ENCODE peak calls at places on chromosome 14, in five cellular contexts. L is astrocyte of the cerebellum, J is cardiac fibroblast, A is GM12864, W is foreskin fibroblast. X is an unnamed sample.

GRCh38 chr14:23612802-23613201 is 23.4 kb upstream of the DHRS2 start:
- DNase-seq in L (no peak), J (no peak), A (no peak), W (no peak), X (no peak)

GRCh38 chr14:86035882-86036281 is 505.9 kb downstream of the FLRT2 start:
- DNase-seq in L (no peak), J (peak), A (no peak), W (peak), X (peak)

GRCh38 chr14:98146416-98146815 is 1125.6 kb downstream of the BCL11B start:
- DNase-seq in L (no peak), J (no peak), A (no peak), W (no peak), X (no peak)

GRCh38 chr14:26820578-26820977 is 222.7 kb upstream of the NOVA1 start:
- DNase-seq in L (no peak), J (no peak), A (no peak), W (no peak), X (no peak)

GRCh38 chr14:60509438-60510253 is 700 bp downstream of the SIX6 start:
- DNase-seq in L (no peak), J (no peak), A (no peak), W (no peak), X (no peak)

GRCh38 chr14:67440513-67440912 is 28.5 kb upstream of the PLEK2 start:
- DNase-seq in L (no peak), J (no peak), A (no peak), W (no peak), X (no peak)

GRCh38 chr14:79571361-79571760 is 639.9 kb downstream of the DIO2 start:
- DNase-seq in L (no peak), J (no peak), A (no peak), W (no peak), X (no peak)

GRCh38 chr14:93135399-93135798 is 19.7 kb upstream of the ITPK1 start:
- DNase-seq in L (no peak), J (no peak), A (no peak), W (no peak), X (no peak)

GRCh38 chr14:39230416-39230815 is 3.3 kb upstream of the MIA2 start:
- DNase-seq in L (no peak), J (peak), A (no peak), W (peak), X (no peak)

GRCh38 chr14:74792249-74793039 is 29.3 kb downstream of the YLPM1 start:
- DNase-seq in L (no peak), J (peak), A (no peak), W (no peak), X (no peak)

GRCh38 chr14:63178912-63179311 is 25.3 kb upstream of the RHOJ start:
- DNase-seq in L (peak), J (peak), A (no peak), W (peak), X (no peak)

GRCh38 chr14:100994757-100995156 is 91.2 kb upstream of the RTL1 start:
- DNase-seq in L (no peak), J (no peak), A (no peak), W (no peak), X (no peak)

GRCh38 chr14:101134851-101135486 is 231.4 kb upstream of the RTL1 start:
- DNase-seq in L (no peak), J (no peak), A (no peak), W (no peak), X (no peak)

GRCh38 chr14:105860615-105861580 is 334.5 kb downstream of the TMEM121 start:
- DNase-seq in L (no peak), J (no peak), A (peak), W (no peak), X (peak)

GRCh38 chr14:50577983-50578382 is 18.0 kb downstream of the ATL1 start:
- DNase-seq in L (no peak), J (no peak), A (no peak), W (no peak), X (no peak)

GRCh38 chr14:83300454-83301064 is 1766.9 kb upstream of the SEL1L start:
- DNase-seq in L (peak), J (peak), A (no peak), W (peak), X (peak)

GRCh38 chr14:93742761-93743160 is 45.5 kb downstream of the PRIMA1 start:
- DNase-seq in L (no peak), J (no peak), A (no peak), W (no peak), X (no peak)

GRCh38 chr14:64726585-64726890 is 22.3 kb downstream of the PLEKHG3 start:
- DNase-seq in L (no peak), J (no peak), A (no peak), W (no peak), X (no peak)

GRCh38 chr14:103103461-103104388 is 9.2 kb downstream of the EXOC3L4 start:
- DNase-seq in L (no peak), J (peak), A (no peak), W (peak), X (no peak)

GRCh38 chr14:52430474-52430873 is 116.4 kb downstream of the PTGER2 start:
- DNase-seq in L (no peak), J (no peak), A (no peak), W (no peak), X (no peak)

GRCh38 chr14:38646391-38646790 is 390.5 kb upstream of the CLEC14A start:
- DNase-seq in L (no peak), J (no peak), A (no peak), W (no peak), X (no peak)

GRCh38 chr14:68593806-68594536 is 198.9 kb downstream of the ZFP36L1 start:
- DNase-seq in L (no peak), J (peak), A (no peak), W (no peak), X (no peak)

GRCh38 chr14:51498411-51499227 is 153.1 kb upstream of the FRMD6 start:
- DNase-seq in L (no peak), J (no peak), A (no peak), W (peak), X (no peak)

GRCh38 chr14:52906141-52906601 is 44.7 kb downstream of the FERMT2 start:
- DNase-seq in L (peak), J (peak), A (no peak), W (peak), X (no peak)

GRCh38 chr14:35046751-35047536 is 872 bp downstream of the FAM177A1 start:
- DNase-seq in L (no peak), J (no peak), A (peak), W (no peak), X (no peak)

GRCh38 chr14:26008290-26008689 is 589.5 kb downstream of the NOVA1 start:
- DNase-seq in L (no peak), J (no peak), A (no peak), W (peak), X (no peak)

GRCh38 chr14:105050551-105050897 is 14.7 kb downstream of the GPR132 start:
- DNase-seq in L (no peak), J (peak), A (no peak), W (peak), X (no peak)

GRCh38 chr14:69712637-69713088 is 54.3 kb upstream of the SRSF5 start:
- DNase-seq in L (no peak), J (no peak), A (no peak), W (no peak), X (no peak)

GRCh38 chr14:102539544-102540309 is 30.2 kb upstream of the ANKRD9 start:
- DNase-seq in L (no peak), J (peak), A (no peak), W (peak), X (no peak)

GRCh38 chr14:106665814-106666213 is 1139.4 kb downstream of the TMEM121 start:
- DNase-seq in L (no peak), J (no peak), A (no peak), W (no peak), X (no peak)

GRCh38 chr14:86420131-86420530 is 890.2 kb downstream of the FLRT2 start:
- DNase-seq in L (no peak), J (peak), A (no peak), W (no peak), X (no peak)

GRCh38 chr14:99951085-99951484 is 114.1 kb upstream of the EVL start:
- DNase-seq in L (no peak), J (no peak), A (no peak), W (no peak), X (no peak)

GRCh38 chr14:78758333-78758732 is 588.2 kb downstream of the NRXN3 start:
- DNase-seq in L (peak), J (peak), A (peak), W (peak), X (peak)

GRCh38 chr14:41749425-41749824 is 142.7 kb downstream of the LRFN5 start:
- DNase-seq in L (no peak), J (peak), A (no peak), W (peak), X (peak)

GRCh38 chr14:97788364-97788763 is 991.2 kb downstream of the VRK1 start:
- DNase-seq in L (no peak), J (no peak), A (no peak), W (no peak), X (no peak)

DNA sequence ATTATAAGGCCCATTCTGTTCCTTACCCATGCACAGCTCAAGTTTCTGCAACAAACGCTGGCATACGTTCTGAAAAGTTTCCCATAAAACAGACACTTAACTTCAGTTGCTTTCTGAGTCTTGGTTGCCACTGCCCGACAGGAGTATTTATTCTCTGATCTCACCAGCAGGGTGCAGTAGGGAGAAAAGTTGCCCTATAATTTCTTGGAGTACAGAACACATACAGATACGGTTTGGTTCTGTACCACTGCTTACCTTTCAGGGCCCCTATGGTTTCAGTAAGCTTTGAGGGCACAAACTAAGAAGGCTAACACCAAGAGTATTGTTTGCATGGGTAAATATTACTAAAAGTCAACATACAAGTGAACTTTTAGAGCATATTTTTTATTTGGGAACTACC is 77.9 kb downstream of the SPATA7 start:
- DNase-seq in L (no peak), J (no peak), A (no peak), W (peak), X (no peak)
- TF ChIP-seq CTCF in L (peak), J (peak), A (peak), W (no peak), X (peak)

GRCh38 chr14:58401587-58401986 is 5.9 kb downstream of the TOMM20L start:
- DNase-seq in L (no peak), J (no peak), A (no peak), W (no peak), X (no peak)
- TF ChIP-seq CTCF in L (no peak), J (no peak), A (no peak), W (no peak), X (peak)

GRCh38 chr14:32826404-32827082 is 112.1 kb upstream of the NPAS3 start:
- DNase-seq in L (no peak), J (peak), A (no peak), W (peak), X (no peak)
- TF ChIP-seq CTCF in L (no peak), J (peak), A (no peak), W (peak), X (no peak)

GRCh38 chr14:89910706-89911017 is 43.9 kb downstream of the EFCAB11 start:
- DNase-seq in L (no peak), J (no peak), A (no peak), W (no peak), X (no peak)

GRCh38 chr14:89909586-89909985 is 44.9 kb downstream of the EFCAB11 start:
- DNase-seq in L (no peak), J (no peak), A (no peak), W (no peak), X (no peak)

GRCh38 chr14:89911018-89911919 is 43.3 kb downstream of the EFCAB11 start:
- DNase-seq in L (peak), J (peak), A (no peak), W (peak), X (no peak)

GRCh38 chr14:89915114-89915878 is 39.2 kb downstream of the EFCAB11 start:
- DNase-seq in L (peak), J (peak), A (no peak), W (peak), X (peak)

DNA sequence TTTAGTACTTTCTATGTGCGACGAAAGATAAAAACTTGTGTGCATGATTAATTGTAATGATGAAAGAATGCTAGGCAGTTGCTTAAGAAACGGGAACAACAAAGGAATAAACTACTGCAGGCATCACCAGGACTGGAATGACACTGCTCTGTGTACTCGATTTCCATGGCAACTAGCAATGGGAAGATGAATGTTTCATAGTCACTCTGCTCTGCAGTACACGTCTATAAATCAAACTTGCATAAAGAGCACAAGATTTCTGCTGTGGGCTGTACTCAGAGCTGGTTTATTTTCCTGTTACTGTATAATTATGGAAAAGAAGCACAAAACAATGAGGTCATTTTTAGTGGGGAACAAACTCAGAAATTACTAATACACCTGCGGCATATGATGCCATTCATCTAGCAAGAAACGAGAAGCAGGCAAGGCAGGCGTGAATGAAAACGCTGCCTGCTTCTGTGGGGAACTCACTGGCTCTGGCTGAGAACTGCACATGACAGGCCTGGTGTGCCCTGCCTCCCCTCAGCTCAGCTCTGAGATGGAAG is 41.8 kb downstream of the EFCAB11 start:
- DNase-seq in L (peak), J (peak), A (no peak), W (peak), X (no peak)
- TF ChIP-seq CTCF in L (no peak), J (no peak), A (no peak), W (no peak), X (no peak)

GRCh38 chr14:61535032-61535431 is 160.3 kb upstream of the HIF1A start:
- DNase-seq in L (no peak), J (no peak), A (no peak), W (peak), X (no peak)
- TF ChIP-seq CTCF in L (no peak), J (no peak), A (no peak), W (no peak), X (no peak)

GRCh38 chr14:54396493-54397335 is at the start of gene CDKN3:
- DNase-seq in L (peak), J (peak), A (peak), W (peak), X (peak)
- TF ChIP-seq CTCF in L (peak), J (peak), A (peak), W (peak), X (peak)

DNA sequence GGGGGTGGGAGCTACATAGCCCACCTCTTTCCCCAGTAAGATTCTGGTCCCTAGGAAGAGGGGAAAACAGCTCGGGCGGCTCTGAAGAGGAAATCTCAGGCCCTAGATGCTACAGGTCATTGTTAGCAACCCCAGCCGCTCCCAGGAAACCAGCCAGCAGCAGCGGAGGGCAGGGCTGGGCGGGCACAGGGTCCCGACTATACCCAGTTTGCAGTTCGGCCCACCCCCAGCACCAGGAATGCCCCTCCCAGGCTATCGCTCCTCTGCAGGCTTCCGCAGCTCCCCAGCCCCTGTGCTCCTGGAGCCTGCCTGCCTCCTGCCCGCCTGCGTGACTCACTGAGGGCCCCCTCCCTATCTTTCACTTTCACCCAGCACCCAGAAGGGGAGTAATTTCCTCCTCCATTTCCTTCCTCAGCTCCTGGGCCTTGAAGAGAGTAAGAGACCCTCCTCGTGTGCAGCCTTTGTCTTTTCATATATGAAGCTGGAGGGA is 27.2 kb upstream of the PNMA1 start:
- DNase-seq in L (no peak), J (peak), A (no peak), W (peak), X (peak)
- TF ChIP-seq CTCF in L (peak), J (no peak), A (no peak), W (no peak), X (no peak)

GRCh38 chr14:84410344-84410743 is 1119.6 kb upstream of the FLRT2 start:
- DNase-seq in L (no peak), J (no peak), A (no peak), W (no peak), X (no peak)
- TF ChIP-seq CTCF in L (no peak), J (no peak), A (no peak), W (no peak), X (no peak)

GRCh38 chr14:31219169-31219568 is 11.6 kb upstream of the HECTD1 start:
- DNase-seq in L (no peak), J (no peak), A (no peak), W (peak), X (no peak)

GRCh38 chr14:31216359-31216758 is 8.8 kb upstream of the HECTD1 start:
- DNase-seq in L (no peak), J (no peak), A (no peak), W (no peak), X (no peak)

GRCh38 chr14:31224808-31225207 is 17.2 kb upstream of the HECTD1 start:
- DNase-seq in L (no peak), J (no peak), A (no peak), W (no peak), X (no peak)

GRCh38 chr14:31222834-31223233 is 15.2 kb upstream of the HECTD1 start:
- DNase-seq in L (no peak), J (no peak), A (no peak), W (no peak), X (no peak)

DNA sequence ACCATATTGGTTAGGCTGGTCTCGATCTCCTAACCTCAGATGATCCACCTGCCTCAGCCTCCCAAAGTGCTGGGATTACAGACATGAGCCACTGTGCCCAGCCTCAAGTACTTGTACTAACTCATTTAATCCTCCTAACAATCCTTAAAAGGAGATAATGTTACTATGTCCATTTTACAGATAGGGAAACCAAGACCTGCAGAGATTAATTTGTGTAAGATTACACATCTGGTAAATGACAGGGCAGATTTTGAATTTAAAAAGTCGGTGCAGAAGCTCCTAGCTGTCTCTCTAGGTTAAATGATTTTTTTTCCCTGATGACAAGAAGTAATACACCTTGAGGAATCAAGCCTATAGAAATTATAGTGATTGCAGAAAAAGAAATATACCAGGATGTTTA is 13.7 kb upstream of the HECTD1 start:
- DNase-seq in L (no peak), J (no peak), A (no peak), W (no peak), X (no peak)
- TF ChIP-seq CTCF in L (no peak), J (no peak), A (no peak), W (no peak), X (no peak)

X was measured in GM20000.